ENCODE peak calls at places on chromosomes 4 and X, in six cellular contexts. One of them, this sample, is unnamed.

GRCh38 chr4:42083816-42084215 is 68.6 kb downstream of the BEND4 start:
- DNase-seq in stomach: no peak
- DNase-seq in fibroblast of the aortic adventitia: no peak
- DNase-seq in B cell: no peak
- DNase-seq in bronchial epithelial cell: no peak
- DNase-seq in endodermal cell: no peak
- DNase-seq in this sample: no peak

GRCh38 chrX:19650996-19651395 is 135.7 kb upstream of the MAP3K15 start:
- DNase-seq in fibroblast of the aortic adventitia: no peak
- DNase-seq in B cell: no peak
- DNase-seq in stomach: no peak
- DNase-seq in bronchial epithelial cell: no peak
- DNase-seq in endodermal cell: no peak
- DNase-seq in this sample: no peak

GRCh38 chrX:20527041-20527440 is 260.3 kb upstream of the RPS6KA3 start:
- DNase-seq in endodermal cell: no peak
- DNase-seq in bronchial epithelial cell: no peak
- DNase-seq in fibroblast of the aortic adventitia: no peak
- DNase-seq in stomach: no peak
- DNase-seq in B cell: no peak
- DNase-seq in this sample: no peak

GRCh38 chrX:153953342-153953830 is 8.9 kb upstream of the RENBP start:
- DNase-seq in B cell: peak
- DNase-seq in fibroblast of the aortic adventitia: peak
- DNase-seq in stomach: peak
- DNase-seq in endodermal cell: peak
- DNase-seq in bronchial epithelial cell: peak
- DNase-seq in this sample: peak

GRCh38 chr4:123073650-123074049 is 151.3 kb upstream of the NUDT6 start:
- DNase-seq in stomach: no peak
- DNase-seq in fibroblast of the aortic adventitia: no peak
- DNase-seq in bronchial epithelial cell: peak
- DNase-seq in endodermal cell: no peak
- DNase-seq in B cell: no peak
- DNase-seq in this sample: no peak

GRCh38 chrX:140918398-140919043 is 83.9 kb upstream of the SPANXB1 start:
- DNase-seq in stomach: peak
- DNase-seq in B cell: no peak
- DNase-seq in fibroblast of the aortic adventitia: peak
- DNase-seq in bronchial epithelial cell: peak
- DNase-seq in endodermal cell: peak
- DNase-seq in this sample: peak

GRCh38 chr4:66062044-66062443 is 391.8 kb upstream of the EPHA5 start:
- DNase-seq in fibroblast of the aortic adventitia: peak
- DNase-seq in endodermal cell: no peak
- DNase-seq in stomach: no peak
- DNase-seq in B cell: no peak
- DNase-seq in bronchial epithelial cell: peak
- DNase-seq in this sample: peak

GRCh38 chr4:176726803-176727202 is 65.9 kb downstream of the VEGFC start:
- DNase-seq in bronchial epithelial cell: no peak
- DNase-seq in endodermal cell: no peak
- DNase-seq in fibroblast of the aortic adventitia: peak
- DNase-seq in stomach: no peak
- DNase-seq in B cell: no peak
- DNase-seq in this sample: no peak

GRCh38 chr4:47071863-47072441 is 40.6 kb downstream of the GABRB1 start:
- DNase-seq in stomach: no peak
- DNase-seq in B cell: no peak
- DNase-seq in fibroblast of the aortic adventitia: peak
- DNase-seq in bronchial epithelial cell: peak
- DNase-seq in endodermal cell: no peak
- DNase-seq in this sample: peak

GRCh38 chr4:48974979-48975640 is 11.0 kb upstream of the CWH43 start:
- DNase-seq in bronchial epithelial cell: no peak
- DNase-seq in B cell: no peak
- DNase-seq in fibroblast of the aortic adventitia: no peak
- DNase-seq in stomach: no peak
- DNase-seq in endodermal cell: no peak
- DNase-seq in this sample: no peak

GRCh38 chr4:36385951-36386561 is 104.6 kb downstream of the DTHD1 start:
- DNase-seq in stomach: no peak
- DNase-seq in B cell: peak
- DNase-seq in endodermal cell: no peak
- DNase-seq in fibroblast of the aortic adventitia: no peak
- DNase-seq in bronchial epithelial cell: no peak
- DNase-seq in this sample: no peak

GRCh38 chr4:8817081-8817812 is 54.4 kb downstream of the HMX1 start:
- DNase-seq in fibroblast of the aortic adventitia: no peak
- DNase-seq in bronchial epithelial cell: no peak
- DNase-seq in B cell: no peak
- DNase-seq in endodermal cell: peak
- DNase-seq in stomach: peak
- DNase-seq in this sample: no peak

GRCh38 chr4:152936446-152937279 is 540 bp downstream of the FHDC1 start:
- DNase-seq in B cell: peak
- DNase-seq in stomach: peak
- DNase-seq in bronchial epithelial cell: no peak
- DNase-seq in endodermal cell: peak
- DNase-seq in fibroblast of the aortic adventitia: peak
- DNase-seq in this sample: peak

GRCh38 chr4:2075171-2075986 is 16.3 kb downstream of the NAT8L start:
- DNase-seq in B cell: no peak
- DNase-seq in stomach: no peak
- DNase-seq in endodermal cell: peak
- DNase-seq in bronchial epithelial cell: no peak
- DNase-seq in fibroblast of the aortic adventitia: no peak
- DNase-seq in this sample: no peak

GRCh38 chrX:25998687-25999086 is 139.5 kb upstream of the MAGEB18 start:
- DNase-seq in bronchial epithelial cell: no peak
- DNase-seq in endodermal cell: no peak
- DNase-seq in fibroblast of the aortic adventitia: no peak
- DNase-seq in stomach: no peak
- DNase-seq in B cell: no peak
- DNase-seq in this sample: no peak

GRCh38 chr4:5812506-5813229 is 80.2 kb downstream of the CRMP1 start:
- DNase-seq in endodermal cell: peak
- DNase-seq in stomach: no peak
- DNase-seq in bronchial epithelial cell: peak
- DNase-seq in B cell: peak
- DNase-seq in fibroblast of the aortic adventitia: peak
- DNase-seq in this sample: peak

GRCh38 chrX:46485897-46486296 is 59.3 kb downstream of the ZNF674 start:
- DNase-seq in stomach: no peak
- DNase-seq in bronchial epithelial cell: no peak
- DNase-seq in fibroblast of the aortic adventitia: no peak
- DNase-seq in endodermal cell: peak
- DNase-seq in B cell: no peak
- DNase-seq in this sample: no peak

GRCh38 chr4:183968502-183968901 is 63.4 kb downstream of the STOX2 start:
- DNase-seq in fibroblast of the aortic adventitia: no peak
- DNase-seq in endodermal cell: peak
- DNase-seq in bronchial epithelial cell: no peak
- DNase-seq in stomach: no peak
- DNase-seq in B cell: no peak
- DNase-seq in this sample: no peak

GRCh38 chr4:83340692-83341343 is 6.2 kb upstream of the HPSE start:
- DNase-seq in bronchial epithelial cell: no peak
- DNase-seq in B cell: no peak
- DNase-seq in stomach: no peak
- DNase-seq in fibroblast of the aortic adventitia: no peak
- DNase-seq in endodermal cell: no peak
- DNase-seq in this sample: no peak

GRCh38 chrX:140034916-140035315 is 69.6 kb upstream of the CXorf66 start:
- DNase-seq in fibroblast of the aortic adventitia: peak
- DNase-seq in endodermal cell: no peak
- DNase-seq in B cell: no peak
- DNase-seq in bronchial epithelial cell: peak
- DNase-seq in stomach: no peak
- DNase-seq in this sample: peak

GRCh38 chr4:150577786-150578185 is 4.2 kb upstream of the MAB21L2 start:
- DNase-seq in B cell: no peak
- DNase-seq in bronchial epithelial cell: no peak
- DNase-seq in endodermal cell: no peak
- DNase-seq in fibroblast of the aortic adventitia: no peak
- DNase-seq in stomach: no peak
- DNase-seq in this sample: no peak

GRCh38 chr4:154390324-154390723 is 101.3 kb downstream of the DCHS2 start:
- DNase-seq in bronchial epithelial cell: peak
- DNase-seq in B cell: no peak
- DNase-seq in stomach: no peak
- DNase-seq in endodermal cell: no peak
- DNase-seq in fibroblast of the aortic adventitia: no peak
- DNase-seq in this sample: peak

GRCh38 chrX:122363112-122363511 is 821.0 kb upstream of the GRIA3 start:
- DNase-seq in endodermal cell: peak
- DNase-seq in fibroblast of the aortic adventitia: no peak
- DNase-seq in bronchial epithelial cell: no peak
- DNase-seq in stomach: no peak
- DNase-seq in B cell: no peak
- DNase-seq in this sample: peak

GRCh38 chr4:98055800-98056501 is 87.3 kb downstream of the STPG2 start:
- DNase-seq in stomach: no peak
- DNase-seq in B cell: no peak
- DNase-seq in fibroblast of the aortic adventitia: no peak
- DNase-seq in bronchial epithelial cell: peak
- DNase-seq in endodermal cell: peak
- DNase-seq in this sample: peak
- TF ChIP-seq CTCF in stomach: no peak
- TF ChIP-seq CTCF in B cell: no peak
- TF ChIP-seq CTCF in fibroblast of the aortic adventitia: no peak
- TF ChIP-seq CTCF in bronchial epithelial cell: no peak
- TF ChIP-seq CTCF in endodermal cell: peak
- TF ChIP-seq CTCF in this sample: no peak

DNA sequence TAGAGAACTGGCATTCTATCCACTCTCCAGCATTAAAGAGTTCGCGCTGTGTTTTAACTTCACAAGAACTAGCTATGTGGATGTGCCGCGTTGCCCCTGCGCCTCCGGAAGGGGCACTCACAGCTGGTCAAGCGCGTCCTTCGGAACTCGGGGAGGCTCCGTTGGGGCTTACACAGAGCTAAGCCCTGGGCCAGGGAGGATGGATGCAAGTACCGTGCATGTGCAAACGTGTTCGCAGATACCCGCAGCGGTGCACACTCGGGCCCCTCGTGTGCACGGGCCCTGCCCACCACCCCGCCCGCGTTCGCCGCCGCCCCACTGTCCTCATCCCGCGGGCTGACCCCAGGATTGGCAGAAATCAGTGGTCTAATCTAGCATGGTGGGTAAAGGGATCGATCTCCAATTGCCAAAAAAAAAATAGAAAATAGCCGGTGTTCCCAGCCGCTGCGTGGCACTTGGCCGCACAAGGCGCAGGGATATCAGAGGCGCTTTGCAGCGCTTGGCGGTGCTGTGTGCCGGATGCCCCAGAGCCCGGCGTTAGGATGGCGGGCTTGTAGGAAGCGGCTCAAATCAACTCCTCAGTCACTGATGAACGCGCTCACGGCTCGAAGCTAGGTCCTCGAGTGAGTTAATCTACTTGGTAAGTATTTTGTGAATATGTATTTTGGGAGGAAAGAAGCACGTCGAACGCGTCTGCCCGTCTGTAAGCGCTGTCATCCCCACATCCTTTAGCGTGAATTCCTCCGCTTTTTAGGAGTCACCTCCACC is 988 bp upstream of the PCDH10 start:
- DNase-seq in bronchial epithelial cell: no peak
- DNase-seq in stomach: no peak
- DNase-seq in B cell: no peak
- DNase-seq in fibroblast of the aortic adventitia: no peak
- DNase-seq in endodermal cell: peak
- DNase-seq in this sample: peak
- TF ChIP-seq CTCF in bronchial epithelial cell: no peak
- TF ChIP-seq CTCF in stomach: no peak
- TF ChIP-seq CTCF in B cell: no peak
- TF ChIP-seq CTCF in fibroblast of the aortic adventitia: peak
- TF ChIP-seq CTCF in endodermal cell: peak
- TF ChIP-seq CTCF in this sample: no peak

GRCh38 chr4:118035309-118035708 is 1.0 kb downstream of the NDST3 start:
- DNase-seq in B cell: no peak
- DNase-seq in fibroblast of the aortic adventitia: no peak
- DNase-seq in endodermal cell: no peak
- DNase-seq in bronchial epithelial cell: no peak
- DNase-seq in stomach: no peak
- DNase-seq in this sample: no peak

GRCh38 chr4:118036336-118036735 is 2.0 kb downstream of the NDST3 start:
- DNase-seq in fibroblast of the aortic adventitia: no peak
- DNase-seq in stomach: no peak
- DNase-seq in endodermal cell: no peak
- DNase-seq in bronchial epithelial cell: no peak
- DNase-seq in B cell: no peak
- DNase-seq in this sample: no peak

GRCh38 chr4:118033148-118034060 is 882 bp upstream of the NDST3 start:
- DNase-seq in bronchial epithelial cell: peak
- DNase-seq in B cell: peak
- DNase-seq in stomach: peak
- DNase-seq in fibroblast of the aortic adventitia: peak
- DNase-seq in endodermal cell: peak
- DNase-seq in this sample: peak

GRCh38 chr4:118032691-118033090 is 1.6 kb upstream of the NDST3 start:
- DNase-seq in fibroblast of the aortic adventitia: no peak
- DNase-seq in bronchial epithelial cell: peak
- DNase-seq in B cell: no peak
- DNase-seq in endodermal cell: peak
- DNase-seq in stomach: no peak
- DNase-seq in this sample: peak

GRCh38 chr4:118034061-118034785 is at the start of gene NDST3:
- DNase-seq in B cell: no peak
- DNase-seq in endodermal cell: peak
- DNase-seq in stomach: peak
- DNase-seq in bronchial epithelial cell: peak
- DNase-seq in fibroblast of the aortic adventitia: peak
- DNase-seq in this sample: peak
- TF ChIP-seq CTCF in B cell: no peak
- TF ChIP-seq CTCF in endodermal cell: peak
- TF ChIP-seq CTCF in stomach: no peak
- TF ChIP-seq CTCF in bronchial epithelial cell: peak
- TF ChIP-seq CTCF in fibroblast of the aortic adventitia: no peak
- TF ChIP-seq CTCF in this sample: peak

DNA sequence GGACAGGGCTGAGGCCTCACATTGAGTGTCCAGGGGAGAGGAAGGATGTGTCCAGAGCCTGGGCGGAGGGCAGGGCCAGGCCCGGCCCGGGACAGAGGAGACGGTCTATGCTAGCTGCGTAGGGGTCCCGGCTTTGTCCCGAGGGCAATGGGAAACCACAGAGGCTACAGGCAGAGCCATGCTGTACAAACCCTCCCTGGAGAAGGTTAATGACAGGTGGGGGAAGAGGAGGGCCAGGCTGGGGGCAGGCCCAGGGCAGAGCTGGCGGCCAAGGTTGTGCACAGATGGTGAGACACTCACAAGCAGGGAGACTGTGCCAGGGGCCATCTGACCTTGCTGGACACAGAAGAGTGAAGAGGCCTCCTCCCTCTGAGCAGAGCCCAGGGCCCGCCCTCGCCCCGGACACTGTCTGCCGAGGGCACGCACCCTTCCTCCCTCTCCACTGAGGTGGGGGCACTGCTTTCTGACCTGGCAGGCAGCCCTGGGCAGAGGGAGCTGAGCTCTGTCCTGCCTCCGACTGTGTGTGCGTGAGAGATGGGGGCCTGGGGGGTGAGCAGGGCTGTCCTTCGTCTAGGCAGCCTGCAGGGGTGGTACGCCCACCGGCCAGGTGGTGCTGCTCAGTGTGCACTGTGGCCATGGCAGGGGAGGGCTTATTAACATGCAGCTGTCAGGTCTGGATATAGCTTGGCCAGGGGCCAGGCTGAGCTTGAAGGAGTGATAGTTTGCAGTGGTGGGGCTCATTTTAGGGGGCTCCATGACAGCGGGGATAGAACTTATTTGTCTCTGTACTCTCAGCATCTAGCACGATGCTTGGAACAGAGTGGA is 75.7 kb upstream of the LRPAP1 start:
- DNase-seq in stomach: no peak
- DNase-seq in bronchial epithelial cell: no peak
- DNase-seq in endodermal cell: peak
- DNase-seq in B cell: no peak
- DNase-seq in fibroblast of the aortic adventitia: no peak
- DNase-seq in this sample: no peak
- TF ChIP-seq CTCF in stomach: no peak
- TF ChIP-seq CTCF in bronchial epithelial cell: no peak
- TF ChIP-seq CTCF in endodermal cell: no peak
- TF ChIP-seq CTCF in B cell: no peak
- TF ChIP-seq CTCF in fibroblast of the aortic adventitia: no peak
- TF ChIP-seq CTCF in this sample: no peak

This sample was measured in epithelial cell of esophagus.